ENCODE peak calls at places on chromosomes 1 and 21, in seven cellular contexts. One of them, this sample, is unnamed.

GRCh38 chr1:94798054-94798453 is 22.1 kb upstream of the SLC44A3 start:
- DNase-seq in HepG2: peak; percentile 48
- DNase-seq in HCT116: no peak
- DNase-seq in SK-N-SH: no peak
- DNase-seq in K562: no peak
- DNase-seq in GM12878: no peak
- DNase-seq in H1: no peak
- DNase-seq in this sample: no peak

GRCh38 chr1:209883341-209883971 is 54.6 kb upstream of the SYT14 start:
- DNase-seq in K562: no peak
- DNase-seq in HepG2: no peak
- DNase-seq in H1: no peak
- DNase-seq in SK-N-SH: no peak
- DNase-seq in GM12878: no peak
- DNase-seq in HCT116: no peak
- DNase-seq in this sample: no peak

GRCh38 chr21:30710499-30710898 is 8.1 kb downstream of the KRTAP21-3 start:
- DNase-seq in HCT116: no peak
- DNase-seq in GM12878: no peak
- DNase-seq in K562: no peak
- DNase-seq in H1: no peak
- DNase-seq in SK-N-SH: no peak
- DNase-seq in HepG2: no peak
- DNase-seq in this sample: no peak

GRCh38 chr1:200437556-200438203 is 27.8 kb upstream of the ZNF281 start:
- DNase-seq in GM12878: no peak
- DNase-seq in H1: no peak
- DNase-seq in K562: no peak
- DNase-seq in HepG2: no peak
- DNase-seq in HCT116: no peak
- DNase-seq in SK-N-SH: no peak
- DNase-seq in this sample: no peak

GRCh38 chr21:29933088-29933487 is 6.7 kb downstream of the GRIK1 start:
- DNase-seq in HepG2: no peak
- DNase-seq in HCT116: no peak
- DNase-seq in K562: no peak
- DNase-seq in H1: no peak
- DNase-seq in GM12878: no peak
- DNase-seq in SK-N-SH: no peak
- DNase-seq in this sample: no peak

GRCh38 chr21:40383951-40384350 is 463.0 kb downstream of the DSCAM start:
- DNase-seq in HCT116: no peak
- DNase-seq in K562: no peak
- DNase-seq in SK-N-SH: peak; percentile 15
- DNase-seq in HepG2: no peak
- DNase-seq in GM12878: no peak
- DNase-seq in H1: no peak
- DNase-seq in this sample: no peak

GRCh38 chr1:89799495-89799894 is 21.3 kb upstream of the LRRC8D start:
- DNase-seq in SK-N-SH: no peak
- DNase-seq in K562: no peak
- DNase-seq in HepG2: no peak
- DNase-seq in GM12878: no peak
- DNase-seq in HCT116: no peak
- DNase-seq in H1: no peak
- DNase-seq in this sample: no peak

GRCh38 chr21:45557611-45558043 is 15.4 kb upstream of the SLC19A1 start:
- DNase-seq in K562: no peak
- DNase-seq in SK-N-SH: no peak
- DNase-seq in GM12878: no peak
- DNase-seq in HepG2: no peak
- DNase-seq in HCT116: no peak
- DNase-seq in H1: no peak
- DNase-seq in this sample: no peak

DNA sequence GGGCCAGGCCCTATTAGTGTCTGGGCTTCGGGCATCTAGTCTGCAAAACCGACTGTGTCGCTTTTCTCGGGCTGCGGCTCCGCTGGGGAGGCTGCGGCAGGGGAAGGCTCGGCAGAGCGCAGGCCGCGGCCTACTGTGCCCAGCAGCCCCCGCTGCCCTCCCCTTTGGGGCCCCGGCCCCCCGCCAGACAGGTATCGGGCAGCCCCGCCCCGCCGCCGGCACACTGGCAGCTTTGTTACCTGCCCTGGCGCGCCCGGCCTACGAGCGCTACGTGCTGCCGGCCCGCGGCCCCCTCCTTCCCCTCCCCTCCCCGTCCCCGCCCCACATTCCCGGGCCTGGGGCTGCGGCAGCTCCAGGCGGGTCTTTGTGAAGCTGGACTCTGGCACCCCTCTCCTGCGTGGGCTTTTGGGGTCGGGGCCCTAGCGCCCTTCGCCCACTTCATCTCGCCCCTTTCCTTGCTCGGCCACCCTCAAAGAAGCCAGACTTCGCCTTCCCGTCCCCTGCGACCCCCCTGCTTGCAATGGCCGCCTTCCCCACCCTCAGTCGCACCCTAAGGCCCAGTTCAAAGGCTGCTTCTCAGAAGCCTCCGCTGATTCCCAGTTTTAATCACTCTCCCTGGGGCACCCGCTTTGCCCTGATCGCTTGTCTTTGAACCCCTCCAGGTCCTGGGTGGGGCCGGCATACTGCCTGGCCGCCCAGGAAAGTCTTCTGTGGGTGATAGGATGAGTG is 48.9 kb upstream of the SLC2A1 start:
- DNase-seq in HepG2: no peak
- DNase-seq in K562: no peak
- DNase-seq in HCT116: no peak
- DNase-seq in SK-N-SH: no peak
- DNase-seq in GM12878: no peak
- DNase-seq in H1: peak; percentile 83
- DNase-seq in this sample: no peak
- TF ChIP-seq JUND in HepG2: no peak
- TF ChIP-seq JUND in K562: no peak
- TF ChIP-seq JUND in HCT116: no peak
- TF ChIP-seq JUND in SK-N-SH: no peak
- TF ChIP-seq JUND in GM12878: no peak
- TF ChIP-seq JUND in H1: no peak
- TF ChIP-seq JUND in this sample: no peak

GRCh38 chr1:203117611-203118575 is 9.6 kb upstream of the ADORA1 start:
- DNase-seq in SK-N-SH: peak; percentile 95
- DNase-seq in HepG2: peak; percentile 30
- DNase-seq in HCT116: peak; percentile 52
- DNase-seq in GM12878: no peak
- DNase-seq in K562: peak; percentile 92
- DNase-seq in H1: peak; percentile 93
- DNase-seq in this sample: peak; percentile 64
- TF ChIP-seq JUND in SK-N-SH: no peak
- TF ChIP-seq JUND in HepG2: no peak
- TF ChIP-seq JUND in HCT116: no peak
- TF ChIP-seq JUND in GM12878: no peak
- TF ChIP-seq JUND in K562: no peak
- TF ChIP-seq JUND in H1: peak; percentile 48
- TF ChIP-seq JUND in this sample: no peak

GRCh38 chr1:118486213-118486612 is 301.2 kb upstream of the SPAG17 start:
- DNase-seq in SK-N-SH: no peak
- DNase-seq in HepG2: no peak
- DNase-seq in GM12878: no peak
- DNase-seq in HCT116: no peak
- DNase-seq in H1: no peak
- DNase-seq in K562: no peak
- DNase-seq in this sample: no peak

GRCh38 chr1:118481091-118481490 is 296.1 kb upstream of the SPAG17 start:
- DNase-seq in HepG2: no peak
- DNase-seq in K562: no peak
- DNase-seq in HCT116: no peak
- DNase-seq in GM12878: no peak
- DNase-seq in SK-N-SH: no peak
- DNase-seq in H1: no peak
- DNase-seq in this sample: no peak

GRCh38 chr1:118484893-118485292 is 299.9 kb upstream of the SPAG17 start:
- DNase-seq in SK-N-SH: no peak
- DNase-seq in H1: no peak
- DNase-seq in HCT116: no peak
- DNase-seq in HepG2: no peak
- DNase-seq in GM12878: no peak
- DNase-seq in K562: no peak
- DNase-seq in this sample: no peak

GRCh38 chr1:118485757-118486156 is 300.7 kb upstream of the SPAG17 start:
- DNase-seq in HCT116: no peak
- DNase-seq in H1: no peak
- DNase-seq in GM12878: no peak
- DNase-seq in SK-N-SH: no peak
- DNase-seq in HepG2: no peak
- DNase-seq in K562: no peak
- DNase-seq in this sample: no peak

GRCh38 chr1:118483245-118484006 is 298.4 kb upstream of the SPAG17 start:
- DNase-seq in SK-N-SH: no peak
- DNase-seq in K562: no peak
- DNase-seq in H1: no peak
- DNase-seq in HCT116: no peak
- DNase-seq in HepG2: no peak
- DNase-seq in GM12878: no peak
- DNase-seq in this sample: no peak
- TF ChIP-seq JUND in SK-N-SH: no peak
- TF ChIP-seq JUND in K562: no peak
- TF ChIP-seq JUND in H1: no peak
- TF ChIP-seq JUND in HCT116: no peak
- TF ChIP-seq JUND in HepG2: no peak
- TF ChIP-seq JUND in GM12878: no peak
- TF ChIP-seq JUND in this sample: no peak

DNA sequence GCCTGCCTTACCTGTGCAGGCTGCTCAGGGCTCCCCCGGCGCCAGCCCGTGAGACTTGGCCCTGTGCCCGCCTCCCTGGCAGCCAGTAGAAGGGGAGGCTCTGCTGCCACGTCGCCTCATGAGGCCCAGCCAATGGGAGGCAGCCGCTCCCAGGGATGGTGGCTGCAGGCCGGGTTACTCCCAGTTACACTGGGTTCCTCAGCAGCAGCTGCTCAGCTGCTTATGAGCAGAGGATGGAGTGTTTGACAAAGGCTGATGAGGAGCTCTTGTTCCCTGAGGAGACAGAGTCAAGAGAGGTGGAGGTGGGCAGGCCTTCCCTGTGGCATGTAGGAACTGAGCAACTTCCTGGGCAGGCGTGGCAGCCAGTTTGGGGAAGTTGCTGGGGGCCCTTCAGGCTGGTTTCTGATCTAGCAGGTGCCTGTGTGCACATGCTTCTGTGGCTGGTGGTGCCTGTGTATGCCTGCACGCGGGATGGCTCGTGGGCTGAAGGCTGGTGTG is 5.6 kb downstream of the MFSD2A start:
- DNase-seq in K562: no peak
- DNase-seq in HCT116: no peak
- DNase-seq in HepG2: no peak
- DNase-seq in SK-N-SH: peak; percentile 55
- DNase-seq in GM12878: peak; percentile 58
- DNase-seq in H1: no peak
- DNase-seq in this sample: peak; percentile 71
- TF ChIP-seq JUND in K562: no peak
- TF ChIP-seq JUND in HCT116: no peak
- TF ChIP-seq JUND in HepG2: no peak
- TF ChIP-seq JUND in SK-N-SH: no peak
- TF ChIP-seq JUND in GM12878: no peak
- TF ChIP-seq JUND in H1: no peak
- TF ChIP-seq JUND in this sample: no peak

GRCh38 chr1:228697209-228698016 is 37.9 kb upstream of the RHOU start:
- DNase-seq in GM12878: no peak
- DNase-seq in SK-N-SH: peak; percentile 37
- DNase-seq in H1: no peak
- DNase-seq in K562: no peak
- DNase-seq in HepG2: peak; percentile 60
- DNase-seq in HCT116: no peak
- DNase-seq in this sample: peak; percentile 47
- TF ChIP-seq JUND in GM12878: no peak
- TF ChIP-seq JUND in SK-N-SH: no peak
- TF ChIP-seq JUND in H1: no peak
- TF ChIP-seq JUND in K562: no peak
- TF ChIP-seq JUND in HepG2: no peak
- TF ChIP-seq JUND in HCT116: no peak
- TF ChIP-seq JUND in this sample: no peak

GRCh38 chr1:1433804-1434130 is 1.7 kb upstream of the VWA1 start:
- DNase-seq in SK-N-SH: peak; percentile 31
- DNase-seq in H1: no peak
- DNase-seq in K562: no peak
- DNase-seq in HCT116: peak; percentile 56
- DNase-seq in HepG2: no peak
- DNase-seq in GM12878: no peak
- DNase-seq in this sample: peak; percentile 43
- TF ChIP-seq JUND in SK-N-SH: no peak
- TF ChIP-seq JUND in H1: no peak
- TF ChIP-seq JUND in K562: no peak
- TF ChIP-seq JUND in HCT116: no peak
- TF ChIP-seq JUND in HepG2: no peak
- TF ChIP-seq JUND in GM12878: no peak
- TF ChIP-seq JUND in this sample: no peak

GRCh38 chr1:118618618-118619340 is 369.4 kb downstream of the TBX15 start:
- DNase-seq in K562: no peak
- DNase-seq in HepG2: no peak
- DNase-seq in GM12878: no peak
- DNase-seq in SK-N-SH: no peak
- DNase-seq in H1: no peak
- DNase-seq in HCT116: no peak
- DNase-seq in this sample: peak; percentile 72
- TF ChIP-seq JUND in K562: no peak
- TF ChIP-seq JUND in HepG2: no peak
- TF ChIP-seq JUND in GM12878: no peak
- TF ChIP-seq JUND in SK-N-SH: no peak
- TF ChIP-seq JUND in H1: no peak
- TF ChIP-seq JUND in HCT116: no peak
- TF ChIP-seq JUND in this sample: no peak

GRCh38 chr1:42173961-42174715 is 9.6 kb upstream of the GUCA2A start:
- DNase-seq in K562: no peak
- DNase-seq in H1: no peak
- DNase-seq in GM12878: no peak
- DNase-seq in HCT116: no peak
- DNase-seq in HepG2: no peak
- DNase-seq in SK-N-SH: no peak
- DNase-seq in this sample: no peak
- TF ChIP-seq JUND in K562: no peak
- TF ChIP-seq JUND in H1: no peak
- TF ChIP-seq JUND in GM12878: no peak
- TF ChIP-seq JUND in HCT116: no peak
- TF ChIP-seq JUND in HepG2: no peak
- TF ChIP-seq JUND in SK-N-SH: no peak
- TF ChIP-seq JUND in this sample: no peak

GRCh38 chr1:43207229-43207853 is 35.2 kb downstream of the CFAP57 start:
- DNase-seq in SK-N-SH: no peak
- DNase-seq in K562: no peak
- DNase-seq in HepG2: no peak
- DNase-seq in H1: no peak
- DNase-seq in HCT116: peak; percentile 23
- DNase-seq in GM12878: no peak
- DNase-seq in this sample: peak; percentile 13
- TF ChIP-seq JUND in SK-N-SH: no peak
- TF ChIP-seq JUND in K562: no peak
- TF ChIP-seq JUND in HepG2: no peak
- TF ChIP-seq JUND in H1: no peak
- TF ChIP-seq JUND in HCT116: no peak
- TF ChIP-seq JUND in GM12878: no peak
- TF ChIP-seq JUND in this sample: no peak